ENCODE peak calls at places on chromosomes 5 and 9, in four cellular contexts. H, D, Z and Q are unnamed samples.

GRCh38 chr5:80959768-80960442 is at the start of gene RASGRF2:
- DNase-seq in H (peak), D (peak), Z (no peak), Q (no peak)

GRCh38 chr5:96254980-96255681 is 177.9 kb downstream of the PCSK1 start:
- DNase-seq in H (peak), D (no peak), Z (peak), Q (no peak)

GRCh38 chr5:147534172-147534951 is 24.5 kb upstream of the DPYSL3 start:
- DNase-seq in H (no peak), D (no peak), Z (no peak), Q (no peak)

GRCh38 chr5:114857951-114858401 is 311.7 kb downstream of the TRIM36 start:
- DNase-seq in H (no peak), D (no peak), Z (no peak), Q (no peak)

GRCh38 chr5:164153469-164154172 is 648.2 kb downstream of the MAT2B start:
- DNase-seq in H (no peak), D (no peak), Z (no peak), Q (no peak)

GRCh38 chr9:4464911-4465513 is 25.3 kb upstream of the SLC1A1 start:
- DNase-seq in H (no peak), D (no peak), Z (no peak), Q (no peak)

GRCh38 chr9:19995619-19996018 is 206.8 kb upstream of the SLC24A2 start:
- DNase-seq in H (no peak), D (no peak), Z (no peak), Q (no peak)

GRCh38 chr5:62385816-62386400 is 17.8 kb downstream of the DIMT1 start:
- DNase-seq in H (no peak), D (no peak), Z (no peak), Q (no peak)

GRCh38 chr9:79471577-79472543 is 99.9 kb upstream of the TLE4 start:
- DNase-seq in H (peak), D (no peak), Z (peak), Q (peak)

GRCh38 chr9:135524130-135524861 is 3.1 kb downstream of the LCN1 start:
- DNase-seq in H (peak), D (peak), Z (peak), Q (no peak)

GRCh38 chr9:134870311-134870694 is 10.3 kb upstream of the FCN2 start:
- DNase-seq in H (no peak), D (no peak), Z (no peak), Q (no peak)

GRCh38 chr9:123232332-123232731 is 36.1 kb downstream of the STRBP start:
- DNase-seq in H (no peak), D (no peak), Z (no peak), Q (peak)

GRCh38 chr5:167573274-167574127 is 717.9 kb upstream of the WWC1 start:
- DNase-seq in H (no peak), D (peak), Z (peak), Q (no peak)

GRCh38 chr9:133160742-133161541 is 2.8 kb downstream of the GBGT1 start:
- DNase-seq in H (peak), D (no peak), Z (peak), Q (no peak)

GRCh38 chr9:129306318-129306973 is 128.4 kb upstream of the IER5L start:
- DNase-seq in H (peak), D (peak), Z (no peak), Q (peak)

GRCh38 chr5:148826082-148826971 is at the start of gene ADRB2:
- DNase-seq in H (peak), D (peak), Z (peak), Q (peak)
- TF ChIP-seq CTCF in H (no peak), D (no peak), Z (peak), Q (no peak)

GRCh38 chr5:143143973-143144372 is 259.5 kb downstream of the NR3C1 start:
- DNase-seq in H (no peak), D (no peak), Z (peak), Q (no peak)
- TF ChIP-seq CTCF in H (no peak), D (no peak), Z (no peak), Q (no peak)

DNA sequence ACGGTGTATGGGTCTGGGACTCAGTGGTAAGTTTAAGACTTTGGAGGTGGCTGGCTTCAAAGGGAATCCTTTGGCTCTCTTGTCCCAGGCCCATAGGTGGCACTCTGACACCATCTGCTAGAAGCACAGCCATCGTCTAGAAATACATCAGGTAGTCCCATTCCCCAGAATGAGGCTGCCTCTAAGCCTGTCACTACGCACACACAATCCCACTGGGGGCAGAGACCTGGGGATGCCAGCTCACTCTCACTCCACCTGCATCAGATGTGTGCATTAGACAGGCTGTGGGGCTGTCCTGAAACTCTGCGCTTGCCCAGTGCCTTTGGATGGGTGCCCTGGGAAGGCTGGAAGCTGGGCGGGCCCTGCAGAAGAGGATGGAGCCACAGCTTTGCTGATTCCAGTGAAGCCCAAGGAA is 127.5 kb upstream of the PANK3 start:
- DNase-seq in H (no peak), D (peak), Z (peak), Q (no peak)
- TF ChIP-seq CTCF in H (no peak), D (no peak), Z (peak), Q (no peak)

GRCh38 chr9:18626046-18626698 is 152.2 kb downstream of the ADAMTSL1 start:
- DNase-seq in H (no peak), D (no peak), Z (no peak), Q (no peak)
- TF ChIP-seq CTCF in H (no peak), D (no peak), Z (peak), Q (no peak)

DNA sequence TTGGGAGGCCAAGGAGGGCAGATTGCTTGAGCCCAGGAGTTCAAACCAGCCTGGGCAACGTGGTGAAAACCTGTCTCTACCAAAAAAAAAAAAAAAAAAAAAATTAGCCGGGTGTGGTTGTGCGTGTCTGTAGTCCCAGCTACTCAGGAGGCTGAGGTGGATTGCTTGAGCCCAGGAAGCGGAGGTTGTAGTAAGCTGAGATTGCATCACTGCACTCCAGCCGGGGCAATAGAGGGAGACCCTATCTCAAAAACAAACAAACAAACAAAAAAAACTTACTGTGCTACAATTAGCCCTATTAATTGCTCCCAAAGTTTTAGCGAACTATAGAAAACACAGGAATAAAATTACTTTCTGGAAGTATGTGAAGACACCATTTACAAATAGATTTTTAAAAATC is 67.6 kb downstream of the ANKHD1 start:
- DNase-seq in H (no peak), D (no peak), Z (no peak), Q (no peak)
- TF ChIP-seq CTCF in H (no peak), D (no peak), Z (no peak), Q (no peak)

DNA sequence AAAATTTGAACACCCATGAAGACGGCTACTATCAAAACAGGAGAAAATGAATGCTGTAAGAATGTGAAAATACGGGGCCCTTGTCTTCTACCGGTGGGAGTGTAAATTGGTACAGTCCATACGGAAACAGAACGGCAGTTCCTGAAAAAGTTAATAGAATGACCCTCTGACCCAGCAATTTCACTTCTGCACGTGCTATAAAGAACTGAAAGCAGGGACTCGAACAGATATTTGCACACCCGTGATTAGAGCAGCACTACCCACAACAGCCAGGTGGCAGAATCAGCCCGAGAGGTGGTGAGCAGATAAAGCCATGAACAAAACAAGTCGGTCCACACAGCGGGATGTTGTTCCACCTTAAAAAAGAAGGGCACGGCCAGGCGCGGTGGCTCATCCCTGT is 22.6 kb upstream of the SLC12A7 start:
- DNase-seq in H (peak), D (no peak), Z (no peak), Q (no peak)
- TF ChIP-seq CTCF in H (peak), D (peak), Z (no peak), Q (no peak)